ENCODE peak calls at places on chromosomes 3 and 15, in eight cellular contexts. W is stomach, A is transverse colon, K is NB4, N is ovary, O is tibial nerve, X is A549, I is body of pancreas. T is an unnamed sample.

GRCh38 chr3:141055536-141056445 is 4.6 kb downstream of the SPSB4 start:
- DNase-seq in W (no peak), A (no peak), K (no peak), N (no peak), O (no peak), X (no peak), I (no peak), T (no peak)

GRCh38 chr15:99452728-99453643 is 112.8 kb upstream of the MEF2A start:
- DNase-seq in W (peak), A (peak), K (peak), N (peak), O (peak), X (no peak), I (peak), T (peak)

GRCh38 chr15:94670436-94671034 is 439.2 kb downstream of the MCTP2 start:
- DNase-seq in W (no peak), A (no peak), K (peak), N (no peak), O (no peak), X (peak), I (no peak), T (no peak)

GRCh38 chr15:70045045-70045444 is 52.7 kb downstream of the TLE3 start:
- DNase-seq in W (no peak), A (no peak), K (peak), N (no peak), O (no peak), X (no peak), I (no peak), T (no peak)

GRCh38 chr3:143627336-143627735 is 220.9 kb downstream of the SLC9A9 start:
- DNase-seq in W (no peak), A (no peak), K (no peak), N (no peak), O (no peak), X (no peak), I (no peak), T (no peak)

GRCh38 chr3:183122257-183122932 is 23.1 kb upstream of the MCCC1 start:
- DNase-seq in W (no peak), A (no peak), K (peak), N (no peak), O (no peak), X (peak), I (peak), T (no peak)

GRCh38 chr3:120203016-120203415 is 82.0 kb downstream of the GPR156 start:
- DNase-seq in W (no peak), A (no peak), K (peak), N (no peak), O (no peak), X (no peak), I (peak), T (no peak)

GRCh38 chr3:54932606-54933005 is 4.7 kb upstream of the LRTM1 start:
- DNase-seq in W (no peak), A (no peak), K (no peak), N (no peak), O (no peak), X (no peak), I (no peak), T (no peak)

GRCh38 chr3:95759614-95760301 is 1054.6 kb upstream of the EPHA6 start:
- DNase-seq in W (no peak), A (no peak), K (no peak), N (no peak), O (no peak), X (no peak), I (no peak), T (peak)

GRCh38 chr3:182420741-182421140 is 372.6 kb upstream of the ATP11B start:
- DNase-seq in W (no peak), A (no peak), K (no peak), N (no peak), O (no peak), X (no peak), I (no peak), T (no peak)

GRCh38 chr3:117665311-117665710 is 955.7 kb downstream of the TUSC7 start:
- DNase-seq in W (peak), A (peak), K (no peak), N (no peak), O (no peak), X (no peak), I (peak), T (no peak)

GRCh38 chr3:56851966-56852884 is 50.5 kb upstream of the ARHGEF3 start:
- DNase-seq in W (no peak), A (no peak), K (no peak), N (no peak), O (no peak), X (no peak), I (no peak), T (no peak)

GRCh38 chr3:143306419-143306818 is 186.8 kb downstream of the CHST2 start:
- DNase-seq in W (peak), A (peak), K (no peak), N (no peak), O (no peak), X (no peak), I (no peak), T (no peak)

GRCh38 chr3:72275296-72275820 is 490.4 kb upstream of the PROK2 start:
- DNase-seq in W (no peak), A (no peak), K (no peak), N (no peak), O (no peak), X (no peak), I (no peak), T (no peak)

GRCh38 chr3:190562866-190563525 is 49.1 kb downstream of the IL1RAP start:
- DNase-seq in W (no peak), A (no peak), K (no peak), N (no peak), O (no peak), X (no peak), I (no peak), T (no peak)

GRCh38 chr15:40344631-40345120 is 3.9 kb upstream of the CCDC9B start:
- DNase-seq in W (peak), A (peak), K (peak), N (peak), O (no peak), X (peak), I (peak), T (no peak)

GRCh38 chr3:58563386-58564035 is 13.7 kb downstream of the FAM107A start:
- DNase-seq in W (no peak), A (no peak), K (no peak), N (no peak), O (no peak), X (no peak), I (no peak), T (no peak)

GRCh38 chr3:147311716-147312115 is 94.6 kb downstream of the ZIC4 start:
- DNase-seq in W (no peak), A (no peak), K (no peak), N (no peak), O (no peak), X (no peak), I (no peak), T (no peak)

GRCh38 chr3:2853627-2854026 is 256.5 kb downstream of the IL5RA start:
- DNase-seq in W (no peak), A (no peak), K (no peak), N (no peak), O (no peak), X (no peak), I (no peak), T (no peak)

GRCh38 chr3:42014949-42015533 is 53.1 kb upstream of the ULK4 start:
- DNase-seq in W (peak), A (peak), K (peak), N (no peak), O (no peak), X (no peak), I (peak), T (peak)
- TF ChIP-seq POLR2A in W (no peak), A (no peak), K (no peak), N (no peak), O (no peak), X (no peak), I (no peak), T (no peak)

GRCh38 chr15:78565951-78566774 is 843 bp downstream of the CHRNA5 start:
- DNase-seq in W (no peak), A (peak), K (peak), N (no peak), O (no peak), X (peak), I (no peak), T (no peak)
- TF ChIP-seq POLR2A in W (no peak), A (no peak), K (no peak), N (no peak), O (no peak), X (no peak), I (no peak), T (no peak)

DNA sequence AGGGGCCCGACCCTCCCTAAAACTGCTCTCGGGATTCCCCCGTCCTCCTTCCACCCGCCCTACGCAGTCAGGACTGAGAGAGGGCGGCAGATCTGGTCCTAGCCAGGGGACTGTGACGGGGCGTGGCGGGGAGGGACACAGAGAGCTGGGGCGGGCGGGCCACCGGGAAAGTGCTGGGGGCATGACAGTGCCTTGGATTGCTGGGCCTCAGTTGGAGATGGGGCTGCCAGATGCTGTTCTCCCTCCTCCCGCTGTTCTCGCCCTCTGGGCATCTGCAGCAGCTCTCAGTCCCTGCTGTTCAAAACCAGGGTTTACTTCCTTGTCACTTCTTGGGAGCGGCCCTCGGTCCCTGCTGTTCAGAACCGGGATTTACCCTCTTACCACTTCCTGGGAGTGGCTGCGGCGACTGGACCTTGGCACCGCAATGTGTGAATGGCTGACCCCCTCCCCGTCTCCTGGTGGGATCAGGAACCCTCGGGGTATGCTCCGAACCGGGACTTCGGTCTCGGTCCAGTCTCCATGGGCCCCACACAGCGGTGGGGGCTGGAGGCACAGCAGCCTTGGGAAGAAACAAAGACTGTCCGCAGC is 1.8 kb upstream of the RPP25 start:
- DNase-seq in W (peak), A (peak), K (no peak), N (peak), O (no peak), X (peak), I (peak), T (peak)
- TF ChIP-seq POLR2A in W (no peak), A (peak), K (no peak), N (no peak), O (no peak), X (peak), I (peak), T (no peak)

GRCh38 chr3:125212096-125212508 is 446 bp downstream of the SLC12A8 start:
- DNase-seq in W (no peak), A (no peak), K (no peak), N (no peak), O (no peak), X (no peak), I (peak), T (peak)
- TF ChIP-seq POLR2A in W (no peak), A (no peak), K (no peak), N (no peak), O (no peak), X (no peak), I (no peak), T (no peak)

GRCh38 chr3:176055851-176056250 is 1141.4 kb downstream of the TBL1XR1 start:
- DNase-seq in W (no peak), A (no peak), K (no peak), N (no peak), O (no peak), X (no peak), I (no peak), T (no peak)
- TF ChIP-seq POLR2A in W (no peak), A (no peak), K (no peak), N (no peak), O (no peak), X (no peak), I (no peak), T (no peak)

GRCh38 chr3:39147711-39148115 is 5.7 kb downstream of the CSRNP1 start:
- DNase-seq in W (no peak), A (peak), K (peak), N (peak), O (no peak), X (no peak), I (peak), T (no peak)
- TF ChIP-seq POLR2A in W (no peak), A (no peak), K (no peak), N (no peak), O (no peak), X (no peak), I (no peak), T (no peak)

GRCh38 chr3:40309439-40309924 is at the start of gene EIF1B:
- DNase-seq in W (peak), A (peak), K (peak), N (peak), O (peak), X (peak), I (peak), T (peak)
- TF ChIP-seq POLR2A in W (no peak), A (peak), K (peak), N (peak), O (peak), X (peak), I (peak), T (no peak)